ENCODE peak calls at places on chromosomes 5 and 9, in nine cellular contexts. P is activated CD8-positive, alpha-beta memory T cell treated with anti-CD3 and anti-CD28 coated beads for 4 hours; T is heart left ventricle; L is mucosa of gallbladder; H is NCI-H2081; W is NCI-H510A treated with DMSO at 0.1 percent for 48 hours; R is GM06990; I is HT-29; N is AML-193. B is an unnamed sample.

GRCh38 chr9:69299316-69299715 is 25.7 kb upstream of the ENTREP1 start:
- DNase-seq in P (no peak), T (no peak), L (no peak), H (no peak), W (no peak), R (no peak), I (no peak), N (no peak), B (no peak)

GRCh38 chr5:163408311-163408923 is 29.0 kb upstream of the CCNG1 start:
- DNase-seq in P (peak), T (peak), L (peak), H (peak), W (peak), R (no peak), I (peak), N (peak), B (peak)

GRCh38 chr5:125190232-125191051 is 444.0 kb upstream of the ZNF608 start:
- DNase-seq in P (no peak), T (no peak), L (no peak), H (peak), W (peak), R (no peak), I (no peak), N (no peak), B (no peak)

GRCh38 chr5:132428147-132428482 is 58.6 kb downstream of the SLC22A5 start:
- DNase-seq in P (no peak), T (no peak), L (no peak), H (peak), W (peak), R (no peak), I (no peak), N (no peak), B (no peak)

GRCh38 chr9:82031538-82032280 is 43.1 kb downstream of the SPATA31D1 start:
- DNase-seq in P (no peak), T (peak), L (peak), H (no peak), W (no peak), R (no peak), I (peak), N (no peak), B (no peak)

GRCh38 chr5:140672455-140673186 is 755 bp downstream of the DND1 start:
- DNase-seq in P (no peak), T (peak), L (no peak), H (no peak), W (peak), R (peak), I (no peak), N (no peak), B (no peak)

GRCh38 chr5:155460501-155460931 is 447.0 kb downstream of the KIF4B start:
- DNase-seq in P (no peak), T (no peak), L (peak), H (peak), W (no peak), R (no peak), I (peak), N (no peak), B (no peak)

GRCh38 chr5:67104859-67105258 is 91.7 kb downstream of the CD180 start:
- DNase-seq in P (no peak), T (no peak), L (no peak), H (no peak), W (no peak), R (no peak), I (no peak), N (no peak), B (no peak)

GRCh38 chr5:30042677-30043076 is 1150.8 kb upstream of the CDH6 start:
- DNase-seq in P (no peak), T (no peak), L (no peak), H (no peak), W (no peak), R (no peak), I (no peak), N (no peak), B (no peak)

GRCh38 chr5:5619546-5619945 is 197.1 kb downstream of the ICE1 start:
- DNase-seq in P (no peak), T (no peak), L (no peak), H (no peak), W (no peak), R (no peak), I (no peak), N (no peak), B (no peak)

GRCh38 chr5:1973391-1974013 is 90.8 kb upstream of the IRX4 start:
- DNase-seq in P (no peak), T (no peak), L (no peak), H (no peak), W (no peak), R (no peak), I (no peak), N (no peak), B (no peak)

GRCh38 chr9:26744362-26744965 is 148.1 kb downstream of the CAAP1 start:
- DNase-seq in P (no peak), T (no peak), L (no peak), H (peak), W (peak), R (no peak), I (peak), N (peak), B (no peak)

GRCh38 chr5:112709416-112709815 is 28.3 kb upstream of the APC start:
- DNase-seq in P (no peak), T (no peak), L (no peak), H (no peak), W (no peak), R (no peak), I (no peak), N (no peak), B (no peak)

GRCh38 chr9:120212153-120212852 is 367.7 kb downstream of the CDK5RAP2 start:
- DNase-seq in P (no peak), T (no peak), L (no peak), H (no peak), W (no peak), R (no peak), I (no peak), N (no peak), B (no peak)

GRCh38 chr5:32506251-32506661 is 61.7 kb upstream of the ZFR start:
- DNase-seq in P (no peak), T (no peak), L (no peak), H (peak), W (no peak), R (no peak), I (no peak), N (no peak), B (no peak)

GRCh38 chr9:3903906-3904305 is 378.1 kb upstream of the RFX3 start:
- DNase-seq in P (no peak), T (no peak), L (no peak), H (no peak), W (no peak), R (no peak), I (no peak), N (no peak), B (no peak)

GRCh38 chr5:10288600-10289213 is 19.0 kb downstream of the CMBL start:
- DNase-seq in P (no peak), T (peak), L (peak), H (peak), W (peak), R (peak), I (peak), N (no peak), B (peak)

GRCh38 chr9:18606281-18606680 is 132.3 kb downstream of the ADAMTSL1 start:
- DNase-seq in P (no peak), T (no peak), L (no peak), H (no peak), W (no peak), R (no peak), I (no peak), N (no peak), B (no peak)

GRCh38 chr5:151270599-151270998 is 17.6 kb downstream of the GM2A start:
- DNase-seq in P (no peak), T (no peak), L (no peak), H (no peak), W (no peak), R (peak), I (no peak), N (no peak), B (peak)

GRCh38 chr5:138372653-138373052 is 20.2 kb downstream of the KDM3B start:
- DNase-seq in P (no peak), T (no peak), L (no peak), H (no peak), W (no peak), R (no peak), I (no peak), N (no peak), B (no peak)

GRCh38 chr9:16333697-16334096 is 536.8 kb downstream of the BNC2 start:
- DNase-seq in P (no peak), T (no peak), L (no peak), H (no peak), W (no peak), R (no peak), I (no peak), N (no peak), B (no peak)

GRCh38 chr5:51669095-51669494 is 285.8 kb downstream of the ISL1 start:
- DNase-seq in P (no peak), T (no peak), L (no peak), H (no peak), W (no peak), R (no peak), I (no peak), N (no peak), B (no peak)

GRCh38 chr5:178460598-178461425 is 129.4 kb downstream of the COL23A1 start:
- DNase-seq in P (no peak), T (peak), L (peak), H (no peak), W (no peak), R (peak), I (peak), N (peak), B (peak)